ENCODE peak calls at places on chromosomes 13 and 19, in ten cellular contexts. One of them, this sample, is unnamed.

GRCh38 chr19:7977021-7977722 is 28.3 kb downstream of the ELAVL1 start:
- DNase-seq in epithelial cell of esophagus: no peak
- DNase-seq in choroid plexus epithelial cell: no peak
- DNase-seq in fibroblast of villous mesenchyme: no peak
- DNase-seq in upper lobe of right lung: no peak
- DNase-seq in Caco-2: no peak
- DNase-seq in suprapubic skin: no peak
- DNase-seq in endodermal cell: no peak
- DNase-seq in IMR-90: no peak
- DNase-seq in thoracic aorta: no peak
- DNase-seq in this sample: no peak

GRCh38 chr19:14004619-14005380 is 1.3 kb downstream of the RFX1 start:
- DNase-seq in upper lobe of right lung: peak; percentile 84
- DNase-seq in Caco-2: no peak
- DNase-seq in fibroblast of villous mesenchyme: peak; percentile 21
- DNase-seq in IMR-90: no peak
- DNase-seq in endodermal cell: no peak
- DNase-seq in thoracic aorta: no peak
- DNase-seq in epithelial cell of esophagus: no peak
- DNase-seq in choroid plexus epithelial cell: peak; percentile 15
- DNase-seq in suprapubic skin: no peak
- DNase-seq in this sample: no peak

GRCh38 chr19:22517496-22518411 is 95.6 kb upstream of the ZNF98 start:
- DNase-seq in endodermal cell: no peak
- DNase-seq in thoracic aorta: no peak
- DNase-seq in Caco-2: no peak
- DNase-seq in fibroblast of villous mesenchyme: no peak
- DNase-seq in choroid plexus epithelial cell: no peak
- DNase-seq in upper lobe of right lung: peak; percentile 50
- DNase-seq in epithelial cell of esophagus: no peak
- DNase-seq in suprapubic skin: no peak
- DNase-seq in IMR-90: no peak
- DNase-seq in this sample: no peak

GRCh38 chr19:41997121-41997850 is 3.3 kb upstream of the ATP1A3 start:
- DNase-seq in endodermal cell: peak; percentile 91
- DNase-seq in upper lobe of right lung: no peak
- DNase-seq in thoracic aorta: no peak
- DNase-seq in fibroblast of villous mesenchyme: peak; percentile 35
- DNase-seq in Caco-2: peak; percentile 76
- DNase-seq in choroid plexus epithelial cell: peak; percentile 45
- DNase-seq in IMR-90: peak; percentile 22
- DNase-seq in suprapubic skin: no peak
- DNase-seq in epithelial cell of esophagus: peak; percentile 54
- DNase-seq in this sample: no peak

GRCh38 chr13:113786262-113786841 is 27.3 kb downstream of the TMEM255B start:
- DNase-seq in IMR-90: peak; percentile 76
- DNase-seq in endodermal cell: peak; percentile 18
- DNase-seq in fibroblast of villous mesenchyme: peak; percentile 24
- DNase-seq in upper lobe of right lung: peak; percentile 25
- DNase-seq in choroid plexus epithelial cell: peak; percentile 29
- DNase-seq in suprapubic skin: no peak
- DNase-seq in Caco-2: no peak
- DNase-seq in epithelial cell of esophagus: peak; percentile 45
- DNase-seq in thoracic aorta: no peak
- DNase-seq in this sample: no peak

GRCh38 chr13:109468123-109468522 is 318.3 kb downstream of the IRS2 start:
- DNase-seq in IMR-90: no peak
- DNase-seq in choroid plexus epithelial cell: no peak
- DNase-seq in fibroblast of villous mesenchyme: no peak
- DNase-seq in thoracic aorta: no peak
- DNase-seq in upper lobe of right lung: no peak
- DNase-seq in Caco-2: no peak
- DNase-seq in epithelial cell of esophagus: no peak
- DNase-seq in endodermal cell: no peak
- DNase-seq in suprapubic skin: no peak
- DNase-seq in this sample: no peak

GRCh38 chr19:49431330-49431749 is 6.2 kb downstream of the GFY start:
- DNase-seq in fibroblast of villous mesenchyme: no peak
- DNase-seq in thoracic aorta: no peak
- DNase-seq in choroid plexus epithelial cell: no peak
- DNase-seq in epithelial cell of esophagus: no peak
- DNase-seq in IMR-90: no peak
- DNase-seq in Caco-2: no peak
- DNase-seq in suprapubic skin: no peak
- DNase-seq in endodermal cell: no peak
- DNase-seq in upper lobe of right lung: no peak
- DNase-seq in this sample: no peak

GRCh38 chr13:35763060-35763804 is 286.7 kb upstream of the MAB21L1 start:
- DNase-seq in endodermal cell: no peak
- DNase-seq in fibroblast of villous mesenchyme: no peak
- DNase-seq in Caco-2: no peak
- DNase-seq in thoracic aorta: no peak
- DNase-seq in IMR-90: no peak
- DNase-seq in suprapubic skin: no peak
- DNase-seq in upper lobe of right lung: no peak
- DNase-seq in choroid plexus epithelial cell: no peak
- DNase-seq in epithelial cell of esophagus: no peak
- DNase-seq in this sample: no peak

GRCh38 chr19:45972944-45973525 is 630 bp downstream of the NOVA2 start:
- DNase-seq in IMR-90: no peak
- DNase-seq in thoracic aorta: no peak
- DNase-seq in epithelial cell of esophagus: no peak
- DNase-seq in upper lobe of right lung: no peak
- DNase-seq in fibroblast of villous mesenchyme: no peak
- DNase-seq in suprapubic skin: no peak
- DNase-seq in Caco-2: peak; percentile 21
- DNase-seq in endodermal cell: no peak
- DNase-seq in choroid plexus epithelial cell: no peak
- DNase-seq in this sample: no peak

GRCh38 chr19:45971260-45971902 is 2.3 kb downstream of the NOVA2 start:
- DNase-seq in epithelial cell of esophagus: no peak
- DNase-seq in IMR-90: no peak
- DNase-seq in thoracic aorta: no peak
- DNase-seq in choroid plexus epithelial cell: no peak
- DNase-seq in endodermal cell: no peak
- DNase-seq in fibroblast of villous mesenchyme: no peak
- DNase-seq in suprapubic skin: no peak
- DNase-seq in upper lobe of right lung: no peak
- DNase-seq in Caco-2: no peak
- DNase-seq in this sample: no peak

GRCh38 chr19:45972081-45972943 is 1.4 kb downstream of the NOVA2 start:
- DNase-seq in thoracic aorta: no peak
- DNase-seq in choroid plexus epithelial cell: no peak
- DNase-seq in fibroblast of villous mesenchyme: no peak
- DNase-seq in IMR-90: no peak
- DNase-seq in upper lobe of right lung: no peak
- DNase-seq in suprapubic skin: no peak
- DNase-seq in Caco-2: no peak
- DNase-seq in epithelial cell of esophagus: peak; percentile 24
- DNase-seq in endodermal cell: peak; percentile 59
- DNase-seq in this sample: no peak

GRCh38 chr19:45975296-45975695 is 1.6 kb upstream of the NOVA2 start:
- DNase-seq in choroid plexus epithelial cell: no peak
- DNase-seq in fibroblast of villous mesenchyme: no peak
- DNase-seq in endodermal cell: no peak
- DNase-seq in epithelial cell of esophagus: no peak
- DNase-seq in suprapubic skin: no peak
- DNase-seq in thoracic aorta: no peak
- DNase-seq in IMR-90: no peak
- DNase-seq in Caco-2: no peak
- DNase-seq in upper lobe of right lung: no peak
- DNase-seq in this sample: no peak

GRCh38 chr19:45973564-45974338 is at the start of gene NOVA2:
- DNase-seq in suprapubic skin: no peak
- DNase-seq in epithelial cell of esophagus: peak; percentile 47
- DNase-seq in IMR-90: peak; percentile 36
- DNase-seq in thoracic aorta: no peak
- DNase-seq in endodermal cell: peak; percentile 98
- DNase-seq in fibroblast of villous mesenchyme: peak; percentile 26
- DNase-seq in choroid plexus epithelial cell: peak; percentile 39
- DNase-seq in upper lobe of right lung: peak; percentile 76
- DNase-seq in Caco-2: peak; percentile 68
- DNase-seq in this sample: no peak
- H3K4me3 ChIP-seq in suprapubic skin: peak within 1 kb of the TSS; percentile 37
- H3K4me3 ChIP-seq in epithelial cell of esophagus: no peak within 1 kb of the TSS
- H3K4me3 ChIP-seq in IMR-90: peak within 1 kb of the TSS; percentile 31
- H3K4me3 ChIP-seq in thoracic aorta: peak within 1 kb of the TSS; percentile 45
- H3K4me3 ChIP-seq in endodermal cell: no peak within 1 kb of the TSS
- H3K4me3 ChIP-seq in fibroblast of villous mesenchyme: peak within 1 kb of the TSS; percentile 23
- H3K4me3 ChIP-seq in choroid plexus epithelial cell: no peak within 1 kb of the TSS
- H3K4me3 ChIP-seq in upper lobe of right lung: peak within 1 kb of the TSS; percentile 46
- H3K4me3 ChIP-seq in Caco-2: peak within 1 kb of the TSS; percentile 21
- H3K4me3 ChIP-seq in this sample: peak within 1 kb of the TSS; percentile 27

DNA sequence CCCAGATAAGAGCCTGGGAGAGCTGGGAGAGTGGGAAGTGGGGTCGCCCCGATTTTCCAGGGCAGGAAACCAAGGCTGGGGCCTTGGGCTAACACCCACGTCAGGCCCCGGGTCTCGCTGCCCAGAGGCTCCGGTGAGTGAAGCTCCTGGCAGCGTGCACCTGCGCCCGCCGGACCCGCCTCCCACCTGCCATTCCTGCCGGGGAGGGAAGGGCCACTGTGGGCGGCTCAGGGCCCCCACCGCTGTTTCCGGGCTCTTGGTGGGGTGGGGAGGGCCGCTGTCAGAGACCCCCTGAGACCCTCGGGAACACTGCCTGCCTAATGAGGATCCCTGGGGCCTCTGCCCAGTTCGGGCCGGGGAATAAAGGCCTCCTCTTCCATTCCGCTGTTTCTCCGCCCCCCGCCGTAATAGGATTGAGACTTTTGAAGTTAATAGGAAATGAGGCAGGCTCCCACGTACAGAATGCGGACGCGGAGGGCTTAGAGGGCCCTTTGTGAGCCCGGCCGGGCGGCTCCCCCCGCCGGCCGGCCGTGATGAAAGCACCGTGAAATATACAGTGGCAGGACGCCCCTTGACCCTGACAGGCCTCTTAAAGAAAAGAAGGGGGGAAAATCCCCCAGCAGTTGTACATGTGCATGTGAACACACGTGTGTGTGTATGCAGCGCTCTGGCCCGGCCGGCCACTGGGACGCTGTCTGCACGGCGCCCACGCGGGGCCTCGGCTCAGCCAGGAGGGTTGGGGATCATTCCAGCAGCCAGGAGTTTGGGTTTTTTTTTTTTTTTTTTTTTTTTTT is 33.2 kb downstream of the EFNA2 start:
- DNase-seq in Caco-2: peak; percentile 40
- DNase-seq in thoracic aorta: no peak
- DNase-seq in upper lobe of right lung: no peak
- DNase-seq in fibroblast of villous mesenchyme: no peak
- DNase-seq in IMR-90: no peak
- DNase-seq in epithelial cell of esophagus: no peak
- DNase-seq in suprapubic skin: no peak
- DNase-seq in endodermal cell: no peak
- DNase-seq in choroid plexus epithelial cell: no peak
- DNase-seq in this sample: no peak
- TF ChIP-seq CTCF in Caco-2: no peak
- TF ChIP-seq CTCF in thoracic aorta: no peak
- TF ChIP-seq CTCF in upper lobe of right lung: no peak
- TF ChIP-seq CTCF in fibroblast of villous mesenchyme: no peak
- TF ChIP-seq CTCF in IMR-90: no peak
- TF ChIP-seq CTCF in epithelial cell of esophagus: no peak
- TF ChIP-seq CTCF in suprapubic skin: no peak
- TF ChIP-seq CTCF in endodermal cell: peak; percentile 39
- TF ChIP-seq CTCF in choroid plexus epithelial cell: no peak
- TF ChIP-seq CTCF in this sample: no peak

DNA sequence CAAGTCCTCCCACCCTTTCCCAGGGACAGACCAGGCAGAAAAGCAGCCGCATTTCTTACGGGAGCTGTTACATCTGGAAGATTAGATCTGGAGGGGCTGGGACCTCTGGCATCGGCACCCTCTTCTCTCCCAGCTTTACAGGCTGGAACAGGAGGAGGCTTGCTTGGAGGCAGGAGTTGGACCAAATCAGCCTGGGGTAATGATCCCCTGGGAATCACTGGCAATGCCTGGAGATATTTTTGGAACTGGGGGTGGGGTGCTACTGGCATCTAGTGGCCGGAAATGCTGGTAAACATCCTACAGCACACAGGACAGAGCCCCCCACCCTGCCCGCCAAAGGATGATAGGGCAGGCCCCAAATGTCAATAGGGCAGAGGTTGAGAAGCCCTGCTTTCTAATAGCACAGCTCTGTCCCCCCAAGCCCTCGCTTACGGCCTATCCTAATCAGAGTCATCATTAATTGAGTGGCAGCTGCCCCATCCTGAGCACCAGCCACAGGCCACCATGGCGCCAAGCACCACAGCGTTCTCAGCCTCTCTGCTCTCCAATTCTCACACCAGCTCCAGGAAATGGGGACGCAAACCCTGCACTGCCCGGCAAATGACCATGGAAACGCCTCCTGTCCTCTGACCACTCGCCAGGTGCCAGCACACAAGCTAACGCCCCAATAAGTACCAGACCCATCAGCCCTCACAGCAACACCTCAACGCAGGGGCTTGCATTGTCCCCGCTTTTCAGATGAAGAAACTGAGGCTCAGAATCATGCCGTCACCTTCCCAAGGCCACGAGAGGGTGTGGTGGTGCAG is 20.6 kb downstream of the LRRC4B start:
- DNase-seq in choroid plexus epithelial cell: no peak
- DNase-seq in suprapubic skin: no peak
- DNase-seq in Caco-2: no peak
- DNase-seq in thoracic aorta: no peak
- DNase-seq in upper lobe of right lung: no peak
- DNase-seq in fibroblast of villous mesenchyme: no peak
- DNase-seq in IMR-90: no peak
- DNase-seq in epithelial cell of esophagus: no peak
- DNase-seq in endodermal cell: peak; percentile 47
- DNase-seq in this sample: no peak
- H3K4me3 ChIP-seq in choroid plexus epithelial cell: no peak overlapping the region
- H3K4me3 ChIP-seq in suprapubic skin: no peak overlapping the region
- H3K4me3 ChIP-seq in Caco-2: no peak overlapping the region
- H3K4me3 ChIP-seq in thoracic aorta: peak overlapping the region; percentile 21
- H3K4me3 ChIP-seq in upper lobe of right lung: no peak overlapping the region
- H3K4me3 ChIP-seq in fibroblast of villous mesenchyme: no peak overlapping the region
- H3K4me3 ChIP-seq in IMR-90: no peak overlapping the region
- H3K4me3 ChIP-seq in epithelial cell of esophagus: no peak overlapping the region
- H3K4me3 ChIP-seq in endodermal cell: no peak overlapping the region
- H3K4me3 ChIP-seq in this sample: no peak overlapping the region

GRCh38 chr19:4980087-4980486 is 11.2 kb downstream of the KDM4B start:
- DNase-seq in IMR-90: no peak
- DNase-seq in endodermal cell: no peak
- DNase-seq in suprapubic skin: no peak
- DNase-seq in Caco-2: no peak
- DNase-seq in upper lobe of right lung: no peak
- DNase-seq in fibroblast of villous mesenchyme: no peak
- DNase-seq in choroid plexus epithelial cell: no peak
- DNase-seq in epithelial cell of esophagus: peak; percentile 40
- DNase-seq in thoracic aorta: no peak
- DNase-seq in this sample: no peak

GRCh38 chr19:4977299-4978174 is 8.6 kb downstream of the KDM4B start:
- DNase-seq in IMR-90: peak; percentile 95
- DNase-seq in choroid plexus epithelial cell: peak; percentile 94
- DNase-seq in suprapubic skin: peak; percentile 81
- DNase-seq in fibroblast of villous mesenchyme: peak; percentile 93
- DNase-seq in thoracic aorta: no peak
- DNase-seq in endodermal cell: no peak
- DNase-seq in upper lobe of right lung: no peak
- DNase-seq in epithelial cell of esophagus: peak; percentile 72
- DNase-seq in Caco-2: no peak
- DNase-seq in this sample: peak; percentile 70

GRCh38 chr19:4974855-4975469 is 6.0 kb downstream of the KDM4B start:
- DNase-seq in upper lobe of right lung: no peak
- DNase-seq in choroid plexus epithelial cell: no peak
- DNase-seq in IMR-90: no peak
- DNase-seq in suprapubic skin: no peak
- DNase-seq in thoracic aorta: no peak
- DNase-seq in epithelial cell of esophagus: no peak
- DNase-seq in endodermal cell: no peak
- DNase-seq in fibroblast of villous mesenchyme: peak; percentile 24
- DNase-seq in Caco-2: no peak
- DNase-seq in this sample: no peak

GRCh38 chr19:4979211-4979807 is 10.4 kb downstream of the KDM4B start:
- DNase-seq in choroid plexus epithelial cell: no peak
- DNase-seq in suprapubic skin: no peak
- DNase-seq in endodermal cell: no peak
- DNase-seq in upper lobe of right lung: no peak
- DNase-seq in fibroblast of villous mesenchyme: no peak
- DNase-seq in Caco-2: no peak
- DNase-seq in thoracic aorta: no peak
- DNase-seq in epithelial cell of esophagus: no peak
- DNase-seq in IMR-90: no peak
- DNase-seq in this sample: no peak

DNA sequence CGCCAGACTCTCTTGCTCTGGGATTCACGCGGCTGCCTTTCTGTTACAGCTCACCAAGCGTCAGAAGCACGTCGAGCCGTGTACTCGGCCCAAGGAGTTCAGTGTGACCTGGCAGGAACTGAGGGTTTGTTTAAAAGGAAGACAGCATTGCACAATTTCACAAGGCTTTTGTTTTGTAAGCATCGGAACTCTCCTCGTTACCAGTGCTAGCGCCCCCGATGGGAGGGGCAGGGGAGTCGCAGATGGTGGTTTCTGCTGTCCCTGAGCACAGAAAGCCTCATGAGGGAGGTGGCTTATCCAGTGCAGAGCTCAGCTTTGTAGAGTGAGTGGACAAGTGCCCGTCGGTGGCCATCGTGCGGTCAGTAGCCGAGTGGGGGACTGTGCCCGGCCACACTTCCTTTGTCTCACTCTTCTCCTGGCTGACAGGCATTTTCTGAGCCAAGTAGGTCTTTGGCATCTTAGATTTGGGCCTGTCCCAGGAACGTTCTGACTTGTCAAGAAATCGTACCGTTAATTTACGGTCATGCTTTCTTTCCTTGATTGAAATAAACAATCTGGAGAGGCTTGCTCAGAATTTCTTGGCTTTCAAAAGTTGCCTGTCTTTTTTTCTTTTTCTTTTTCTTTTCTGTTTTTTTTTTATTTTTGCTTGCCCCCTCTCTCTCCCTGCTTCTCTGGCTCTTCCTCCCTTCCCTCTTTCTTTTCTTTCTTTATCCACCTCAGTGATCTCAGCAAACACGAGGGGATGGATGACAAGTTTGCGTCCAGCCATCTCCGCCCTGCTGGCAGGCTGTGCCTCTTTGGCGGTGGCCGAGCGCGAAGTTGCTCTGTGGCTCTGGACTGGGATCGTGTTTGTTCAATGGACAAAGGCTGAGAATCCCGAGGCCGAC is 7.7 kb downstream of the KDM4B start:
- DNase-seq in IMR-90: peak; percentile 98
- DNase-seq in upper lobe of right lung: peak; percentile 87
- DNase-seq in epithelial cell of esophagus: peak; percentile 93
- DNase-seq in choroid plexus epithelial cell: peak; percentile 98
- DNase-seq in thoracic aorta: peak; percentile 59
- DNase-seq in Caco-2: peak; percentile 35
- DNase-seq in suprapubic skin: peak; percentile 88
- DNase-seq in endodermal cell: peak; percentile 83
- DNase-seq in fibroblast of villous mesenchyme: peak; percentile 99
- DNase-seq in this sample: peak; percentile 89
- TF ChIP-seq CTCF in IMR-90: peak; percentile 79
- TF ChIP-seq CTCF in upper lobe of right lung: peak; percentile 61
- TF ChIP-seq CTCF in epithelial cell of esophagus: peak; percentile 70
- TF ChIP-seq CTCF in choroid plexus epithelial cell: peak; percentile 76
- TF ChIP-seq CTCF in thoracic aorta: peak; percentile 38
- TF ChIP-seq CTCF in Caco-2: peak; percentile 3
- TF ChIP-seq CTCF in suprapubic skin: no peak
- TF ChIP-seq CTCF in endodermal cell: peak; percentile 65
- TF ChIP-seq CTCF in fibroblast of villous mesenchyme: peak; percentile 62
- TF ChIP-seq CTCF in this sample: peak; percentile 82